ENCODE peak calls at places on chromosomes 1 and 21, in eight cellular contexts. X is colonic mucosa, U is pancreas, D is lung, I is fibroblast of lung, Z is sigmoid colon, L is testis, J is mesenchymal stem cell. T is an unnamed sample.

GRCh38 chr1:169090900-169091311 is 15.6 kb upstream of the ATP1B1 start:
- DNase-seq in X (no peak), U (no peak), D (no peak), I (no peak), Z (no peak), L (no peak), J (no peak), T (no peak)

GRCh38 chr21:42639646-42640152 is 13.7 kb upstream of the PDE9A start:
- DNase-seq in X (no peak), U (no peak), D (no peak), I (no peak), Z (no peak), L (no peak), J (no peak), T (no peak)

GRCh38 chr1:235025422-235025984 is 103.1 kb downstream of the TOMM20 start:
- DNase-seq in X (no peak), U (no peak), D (no peak), I (no peak), Z (peak; percentile 32), L (no peak), J (no peak), T (no peak)

GRCh38 chr1:1889847-1890505 is 911 bp downstream of the GNB1 start:
- DNase-seq in X (peak; percentile 62), U (peak; percentile 81), D (peak; percentile 70), I (peak; percentile 56), Z (no peak), L (peak; percentile 48), J (peak; percentile 50), T (peak; percentile 64)

GRCh38 chr1:84722794-84723193 is 32.5 kb upstream of the SSX2IP start:
- DNase-seq in X (no peak), U (no peak), D (no peak), I (peak; percentile 50), Z (no peak), L (no peak), J (no peak), T (no peak)

GRCh38 chr21:16418211-16418610 is 688.4 kb downstream of the USP25 start:
- DNase-seq in X (no peak), U (no peak), D (no peak), I (peak; percentile 66), Z (no peak), L (no peak), J (no peak), T (no peak)

GRCh38 chr1:13814131-13814530 is 114.1 kb downstream of the PRDM2 start:
- DNase-seq in X (no peak), U (no peak), D (no peak), I (no peak), Z (no peak), L (peak; percentile 90), J (no peak), T (no peak)

GRCh38 chr1:201964266-201964665 is 9.0 kb downstream of the TIMM17A start:
- DNase-seq in X (no peak), U (no peak), D (no peak), I (peak; percentile 69), Z (no peak), L (no peak), J (peak; percentile 34), T (no peak)

GRCh38 chr1:16617101-16617727 is 3.9 kb upstream of the NBPF1 start:
- DNase-seq in X (peak; percentile 31), U (peak; percentile 63), D (peak; percentile 48), I (no peak), Z (peak; percentile 73), L (no peak), J (no peak), T (no peak)

GRCh38 chr1:37274896-37275631 is 199.3 kb upstream of the ZC3H12A start:
- DNase-seq in X (no peak), U (no peak), D (no peak), I (no peak), Z (no peak), L (peak; percentile 20), J (no peak), T (peak; percentile 13)

GRCh38 chr1:63640633-63641567 is 47.7 kb downstream of the PGM1 start:
- DNase-seq in X (peak; percentile 46), U (no peak), D (no peak), I (no peak), Z (no peak), L (no peak), J (no peak), T (no peak)

GRCh38 chr1:47631596-47631995 is 193.8 kb downstream of the FOXD2 start:
- DNase-seq in X (no peak), U (no peak), D (no peak), I (no peak), Z (no peak), L (no peak), J (no peak), T (no peak)

GRCh38 chr1:176515310-176515709 is 52.3 kb downstream of the PAPPA2 start:
- DNase-seq in X (no peak), U (no peak), D (no peak), I (peak; percentile 81), Z (no peak), L (no peak), J (peak; percentile 75), T (peak; percentile 22)

GRCh38 chr1:173864179-173864867 is 3.5 kb downstream of the GAS5 start:
- DNase-seq in X (no peak), U (no peak), D (no peak), I (peak; percentile 45), Z (no peak), L (no peak), J (no peak), T (no peak)

GRCh38 chr1:173860065-173860464 is 7.7 kb downstream of the GAS5 start:
- DNase-seq in X (no peak), U (no peak), D (no peak), I (no peak), Z (no peak), L (no peak), J (no peak), T (no peak)

GRCh38 chr1:173861731-173862145 is 6.1 kb downstream of the GAS5 start:
- DNase-seq in X (no peak), U (no peak), D (no peak), I (no peak), Z (no peak), L (no peak), J (no peak), T (no peak)

GRCh38 chr1:173863224-173864151 is 4.3 kb downstream of the GAS5 start:
- DNase-seq in X (no peak), U (no peak), D (no peak), I (no peak), Z (no peak), L (no peak), J (no peak), T (no peak)

DNA sequence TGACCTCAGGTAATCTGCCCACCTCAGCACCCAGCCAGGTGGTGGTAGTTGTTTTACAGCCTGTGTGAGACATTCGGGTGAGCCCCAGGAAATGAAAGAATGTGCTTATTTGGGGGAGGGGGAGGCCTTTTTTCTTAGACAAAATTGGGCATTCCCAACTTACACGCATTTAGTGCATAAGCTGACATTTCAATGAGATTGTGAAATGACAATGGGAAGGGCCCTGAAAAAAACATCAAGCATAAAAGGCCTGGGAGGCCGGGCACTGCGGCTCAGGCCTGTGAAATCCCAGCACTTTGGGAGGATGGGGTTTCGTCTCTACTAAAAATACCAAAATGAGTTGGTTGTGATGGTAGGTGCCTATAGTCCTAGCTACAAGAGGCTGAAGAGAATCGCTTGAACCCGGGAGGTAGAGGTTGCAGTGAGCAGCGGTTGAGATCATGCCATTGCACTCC is 5.0 kb downstream of the GAS5 start:
- DNase-seq in X (no peak), U (no peak), D (no peak), I (no peak), Z (no peak), L (no peak), J (no peak), T (no peak)
- H3K4me1 ChIP-seq in X (peaks cover 5% of the 10 kb centered on the region), U (peaks cover 16% of the 10 kb centered on the region), D (peaks cover 14% of the 10 kb centered on the region), I (peaks cover 3% of the 10 kb centered on the region), Z (peaks cover 20% of the 10 kb centered on the region), L (peaks cover 16% of the 10 kb centered on the region), J (no peaks in the 10 kb centered on the region), T (peaks cover 15% of the 10 kb centered on the region)

DNA sequence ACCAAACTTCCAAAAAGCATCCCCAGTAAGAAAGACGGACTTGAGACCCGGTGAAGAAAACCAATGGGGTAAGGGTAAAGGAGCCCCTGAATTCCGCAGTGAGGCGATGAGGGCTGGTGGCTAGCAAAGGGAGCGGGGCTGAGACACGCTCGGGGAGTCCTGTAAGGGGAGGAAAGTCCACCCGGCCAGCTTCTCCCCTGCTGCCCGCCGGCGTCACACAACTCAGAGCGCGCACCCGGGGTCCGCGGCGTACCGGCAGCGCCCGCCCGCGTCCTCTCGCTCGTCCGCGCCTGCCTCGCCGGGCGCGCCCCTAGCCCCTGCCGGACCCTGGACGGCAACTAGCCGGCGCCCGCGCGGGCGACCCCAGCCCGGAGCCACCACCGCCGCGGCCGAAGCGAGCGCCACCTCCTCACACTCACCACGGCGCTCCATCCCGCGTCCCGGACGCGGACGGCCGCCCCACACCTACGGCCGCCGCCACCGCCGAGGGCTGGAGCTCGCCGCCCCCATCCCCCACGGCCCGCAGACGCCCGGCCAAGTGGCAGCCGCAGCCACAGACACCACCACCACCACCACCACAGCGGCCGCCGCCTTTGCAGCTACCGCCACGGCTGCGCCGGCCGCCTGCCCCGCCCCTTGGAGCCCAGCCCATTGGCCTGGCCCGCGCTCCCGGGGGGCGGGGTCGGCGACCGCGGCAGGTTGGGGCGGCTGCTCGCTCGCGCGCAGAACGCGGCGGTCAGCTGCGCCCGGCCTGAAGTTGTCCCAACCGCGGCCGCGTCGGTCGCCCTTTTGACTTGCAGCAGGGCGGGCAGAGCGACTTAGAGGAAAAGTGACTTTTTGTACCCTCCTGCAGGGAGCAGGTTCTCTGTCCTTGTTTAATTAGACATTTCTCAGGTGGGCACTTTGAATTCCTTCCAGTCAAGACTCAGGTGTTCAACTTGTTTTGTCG is 10.0 kb upstream of the ARHGAP29 start:
- DNase-seq in X (peak; percentile 83), U (peak; percentile 96), D (peak; percentile 80), I (peak; percentile 64), Z (peak; percentile 82), L (peak; percentile 80), J (peak; percentile 53), T (peak; percentile 68)
- H3K27ac ChIP-seq in X (no peak overlapping the region), U (peak overlapping the region; percentile 28), D (peak overlapping the region; percentile 97), I (peak overlapping the region; percentile 61), Z (peak overlapping the region; percentile 77), L (peak overlapping the region; percentile 50), J (peak overlapping the region; percentile 93), T (no peak overlapping the region)

GRCh38 chr1:240171907-240172306 is 80.2 kb downstream of the FMN2 start:
- DNase-seq in X (no peak), U (no peak), D (no peak), I (no peak), Z (no peak), L (no peak), J (no peak), T (no peak)
- H3K27me3 ChIP-seq in X (no peaks in the 10 kb centered on the region), U (no peaks in the 10 kb centered on the region), D (no peaks in the 10 kb centered on the region), I (no peaks in the 10 kb centered on the region), Z (no peaks in the 10 kb centered on the region), L (no peaks in the 10 kb centered on the region), J (no peaks in the 10 kb centered on the region), T (no peaks in the 10 kb centered on the region)

GRCh38 chr21:46248827-46249226 is 20.3 kb upstream of the LSS start:
- DNase-seq in X (no peak), U (no peak), D (no peak), I (no peak), Z (no peak), L (no peak), J (no peak), T (no peak)
- H3K4me1 ChIP-seq in X (peaks cover 4% of the 10 kb centered on the region), U (no peaks in the 10 kb centered on the region), D (no peaks in the 10 kb centered on the region), I (no peaks in the 10 kb centered on the region), Z (no peaks in the 10 kb centered on the region), L (no peaks in the 10 kb centered on the region), J (peaks cover 3% of the 10 kb centered on the region), T (no peaks in the 10 kb centered on the region)